ENCODE peak calls at places on chromosomes 4 and X, in five cellular contexts. S is neural crest cell, D is left lung, A is transverse colon, Q is spleen. R is an unnamed sample.

GRCh38 chr4:5054532-5054931 is 3.3 kb downstream of the STK32B start:
- DNase-seq in S (no peak), D (no peak), A (no peak), Q (no peak), R (no peak)

GRCh38 chr4:151797131-151797530 is 36.3 kb upstream of the GATB start:
- DNase-seq in S (no peak), D (no peak), A (peak; percentile 53), Q (no peak), R (peak; percentile 66)

GRCh38 chr4:15805583-15806517 is 27.7 kb downstream of the CD38 start:
- DNase-seq in S (peak; percentile 40), D (no peak), A (no peak), Q (no peak), R (no peak)

GRCh38 chrX:154436597-154437397 is at the start of gene GDI1:
- DNase-seq in S (peak; percentile 45), D (peak; percentile 85), A (peak; percentile 36), Q (peak; percentile 90), R (no peak)

GRCh38 chr4:13526658-13527057 is 17.6 kb downstream of the NKX3-2 start:
- DNase-seq in S (no peak), D (no peak), A (no peak), Q (no peak), R (no peak)

GRCh38 chr4:109298279-109299010 is 4.0 kb downstream of the COL25A1 start:
- DNase-seq in S (no peak), D (no peak), A (no peak), Q (no peak), R (no peak)

GRCh38 chr4:102390438-102390837 is 45.2 kb upstream of the SLC39A8 start:
- DNase-seq in S (no peak), D (no peak), A (no peak), Q (no peak), R (no peak)

GRCh38 chr4:89803915-89804314 is 33.0 kb downstream of the SNCA start:
- DNase-seq in S (no peak), D (no peak), A (no peak), Q (no peak), R (no peak)

GRCh38 chr4:2253160-2254084 is 8.5 kb downstream of the MXD4 start:
- DNase-seq in S (no peak), D (peak; percentile 62), A (no peak), Q (peak; percentile 72), R (no peak)

GRCh38 chr4:8762356-8762755 is 109.3 kb downstream of the HMX1 start:
- DNase-seq in S (no peak), D (peak; percentile 61), A (no peak), Q (peak; percentile 61), R (peak; percentile 30)

GRCh38 chr4:15755321-15755750 is 22.8 kb upstream of the CD38 start:
- DNase-seq in S (no peak), D (no peak), A (no peak), Q (no peak), R (no peak)

GRCh38 chr4:2781911-2782310 is 11.0 kb upstream of the SH3BP2 start:
- DNase-seq in S (no peak), D (no peak), A (no peak), Q (peak; percentile 12), R (no peak)

GRCh38 chr4:174553828-174554227 is 31.5 kb upstream of the HPGD start:
- DNase-seq in S (no peak), D (no peak), A (no peak), Q (no peak), R (no peak)

GRCh38 chr4:79917246-79917645 is 155.8 kb downstream of the ANTXR2 start:
- DNase-seq in S (no peak), D (no peak), A (peak; percentile 22), Q (no peak), R (no peak)

GRCh38 chr4:164571593-164572385 is 182.1 kb upstream of the SMIM31 start:
- DNase-seq in S (no peak), D (no peak), A (no peak), Q (no peak), R (no peak)

GRCh38 chr4:73753215-73753614 is 12.8 kb downstream of the CXCL8 start:
- DNase-seq in S (no peak), D (no peak), A (no peak), Q (no peak), R (no peak)

GRCh38 chrX:47112316-47112954 is 32.1 kb downstream of the NDUFB11 start:
- DNase-seq in S (no peak), D (no peak), A (no peak), Q (no peak), R (peak; percentile 28)

GRCh38 chr4:94613248-94613647 is 144.5 kb upstream of the BMPR1B start:
- DNase-seq in S (no peak), D (no peak), A (no peak), Q (no peak), R (no peak)

GRCh38 chr4:24656906-24657305 is 72.6 kb upstream of the DHX15 start:
- DNase-seq in S (no peak), D (no peak), A (no peak), Q (no peak), R (no peak)

GRCh38 chr4:148790691-148791090 is 348.5 kb upstream of the NR3C2 start:
- DNase-seq in S (no peak), D (no peak), A (no peak), Q (no peak), R (no peak)

GRCh38 chr4:16516796-16517413 is 290.6 kb upstream of the TAPT1 start:
- DNase-seq in S (no peak), D (no peak), A (no peak), Q (no peak), R (peak; percentile 54)

GRCh38 chrX:68847172-68847571 is 18.4 kb downstream of the EFNB1 start:
- DNase-seq in S (no peak), D (no peak), A (no peak), Q (no peak), R (no peak)

GRCh38 chr4:73520821-73521220 is 39.3 kb downstream of the AFM start:
- DNase-seq in S (no peak), D (no peak), A (no peak), Q (no peak), R (no peak)

GRCh38 chr4:76626686-76627465 is 191.8 kb downstream of the SHROOM3 start:
- DNase-seq in S (no peak), D (no peak), A (no peak), Q (no peak), R (no peak)

GRCh38 chr4:1785592-1785991 is 7.5 kb upstream of the FGFR3 start:
- DNase-seq in S (no peak), D (no peak), A (no peak), Q (no peak), R (no peak)

GRCh38 chrX:48003758-48004457 is at the start of gene ZNF182:
- DNase-seq in S (peak; percentile 82), D (peak; percentile 95), A (peak; percentile 94), Q (peak; percentile 96), R (peak; percentile 91)

GRCh38 chr4:14532436-14532835 is 469.8 kb upstream of the CPEB2 start:
- DNase-seq in S (no peak), D (no peak), A (no peak), Q (no peak), R (no peak)

GRCh38 chr4:1381181-1381621 is 25.0 kb downstream of the NKX1-1 start:
- DNase-seq in S (no peak), D (peak; percentile 61), A (no peak), Q (peak; percentile 58), R (peak; percentile 12)

GRCh38 chr4:25667931-25668557 is 12.4 kb downstream of the SLC34A2 start:
- DNase-seq in S (no peak), D (no peak), A (peak; percentile 11), Q (no peak), R (no peak)
- TF ChIP-seq CTCF in S (no peak), D (no peak), A (no peak), Q (no peak), R (no peak)

GRCh38 chr4:187042251-187042650 is 318.6 kb upstream of the FAT1 start:
- DNase-seq in S (no peak), D (no peak), A (no peak), Q (no peak), R (no peak)

DNA sequence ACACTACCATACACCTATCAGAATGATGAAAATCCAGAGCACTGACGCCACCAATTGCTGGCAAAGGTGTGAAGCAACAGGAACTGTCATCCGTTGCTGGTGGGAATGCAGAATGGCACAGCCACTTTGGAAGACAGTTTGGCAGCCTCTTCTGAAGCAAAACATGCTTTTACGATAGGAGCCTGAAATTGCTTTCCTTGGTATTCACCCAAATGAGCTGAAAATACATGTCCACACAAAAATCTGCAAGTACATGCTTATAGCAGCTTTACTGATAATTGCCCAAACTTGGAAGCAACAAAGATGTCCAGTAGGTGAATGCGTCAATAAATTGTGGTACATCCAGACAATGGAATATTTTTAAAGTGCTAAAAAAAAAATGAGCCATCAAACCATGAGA is 322.8 kb upstream of the FAT1 start:
- DNase-seq in S (no peak), D (no peak), A (no peak), Q (no peak), R (no peak)
- TF ChIP-seq CTCF in S (no peak), D (no peak), A (no peak), Q (no peak), R (no peak)

GRCh38 chr4:53591372-53591892 is at the start of gene LNX1:
- DNase-seq in S (no peak), D (peak; percentile 80), A (peak; percentile 95), Q (no peak), R (peak; percentile 68)
- TF ChIP-seq CTCF in S (no peak), D (no peak), A (no peak), Q (no peak), R (peak; percentile 21)

DNA sequence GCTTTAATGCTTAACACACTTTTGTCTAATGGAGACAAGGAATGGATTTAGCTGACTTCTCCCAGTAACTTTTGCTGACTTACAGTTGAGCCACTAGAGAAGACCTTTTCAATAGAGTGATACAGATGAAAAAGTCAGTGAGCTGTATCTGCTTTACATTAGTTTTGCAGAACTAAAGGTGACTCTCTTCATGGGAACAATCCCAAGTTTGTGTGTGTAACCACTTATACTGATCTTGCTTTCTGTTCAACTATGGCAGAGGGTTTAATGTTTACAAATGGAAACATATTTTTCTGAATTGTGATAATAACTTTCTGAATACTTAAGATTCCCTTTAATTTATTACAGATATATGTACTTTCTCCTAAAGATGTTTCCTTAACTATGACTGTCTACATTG is 182.6 kb upstream of the PUDP start:
- DNase-seq in S (no peak), D (no peak), A (no peak), Q (no peak), R (no peak)
- TF ChIP-seq CTCF in S (no peak), D (no peak), A (no peak), Q (no peak), R (no peak)

GRCh38 chr4:83771113-83771705 is 235.3 kb downstream of the GPAT3 start:
- DNase-seq in S (peak; percentile 31), D (peak; percentile 33), A (peak; percentile 7), Q (no peak), R (peak; percentile 36)
- TF ChIP-seq CTCF in S (peak; percentile 79), D (peak; percentile 47), A (peak; percentile 40), Q (no peak), R (peak; percentile 38)

GRCh38 chr4:107027379-107027778 is 8.7 kb downstream of the DKK2 start:
- DNase-seq in S (no peak), D (no peak), A (no peak), Q (no peak), R (no peak)
- TF ChIP-seq CTCF in S (no peak), D (no peak), A (no peak), Q (no peak), R (no peak)

R was measured in right lobe of liver.